ENCODE peak calls at places on chromosomes 4 and X, in nine cellular contexts. E is lung; D is CD4-positive, CD25-positive, alpha-beta regulatory T cell; Q is A673; K is HCT116; T is body of pancreas; O is transverse colon; I is neuronal stem cell; Z is IMR-90. F is an unnamed sample.

GRCh38 chrX:105882581-105883275 is 60.4 kb downstream of the NRK start:
- DNase-seq in D (no peak), O (no peak), K (no peak), E (no peak), Q (peak; percentile 0), Z (peak; percentile 4), I (no peak), T (no peak), F (peak; percentile 51)

GRCh38 chr4:3295837-3296624 is 3.2 kb downstream of the RGS12 start:
- DNase-seq in D (no peak), Z (no peak), T (no peak), E (no peak), I (no peak), Q (no peak), O (no peak), K (no peak), F (no peak)

GRCh38 chrX:149569770-149570169 is 17.5 kb downstream of the MAGEA9B start:
- DNase-seq in I (no peak), E (no peak), Q (no peak), K (no peak), D (no peak), Z (no peak), T (no peak), O (no peak), F (no peak)

GRCh38 chrX:39301041-39301440 is 499.8 kb downstream of the MID1IP1 start:
- DNase-seq in K (no peak), E (no peak), D (no peak), Z (no peak), T (no peak), I (no peak), Q (no peak), O (no peak), F (peak; percentile 13)

GRCh38 chr4:114890773-114891172 is 222.6 kb downstream of the NDST4 start:
- DNase-seq in K (no peak), Q (peak; percentile 40), Z (no peak), E (no peak), T (no peak), D (no peak), O (no peak), I (no peak), F (no peak)

GRCh38 chr4:184955636-184956035 is 62.7 kb upstream of the HELT start:
- DNase-seq in T (no peak), E (no peak), I (no peak), K (no peak), Z (no peak), Q (no peak), O (no peak), D (no peak), F (no peak)

GRCh38 chr4:88008624-88009235 is 1.3 kb downstream of the PKD2 start:
- DNase-seq in O (no peak), E (no peak), I (no peak), D (peak; percentile 57), K (no peak), Z (no peak), T (no peak), Q (no peak), F (peak; percentile 41)

GRCh38 chrX:70253377-70254062 is 6.5 kb downstream of the P2RY4 start:
- DNase-seq in D (no peak), Z (peak; percentile 18), E (no peak), T (no peak), I (no peak), O (no peak), Q (no peak), K (peak; percentile 39), F (no peak)

GRCh38 chrX:53282313-53282712 is 929 bp upstream of the IQSEC2 start:
- DNase-seq in D (no peak), E (no peak), Q (peak; percentile 49), Z (no peak), O (no peak), K (no peak), I (no peak), T (no peak), F (no peak)

GRCh38 chr4:120132935-120133334 is 66.3 kb upstream of the MAD2L1 start:
- DNase-seq in I (no peak), Z (peak; percentile 37), O (no peak), D (no peak), K (no peak), E (no peak), Q (peak; percentile 1), T (no peak), F (no peak)

GRCh38 chrX:40755291-40756249 is 20.2 kb upstream of the MED14 start:
- DNase-seq in K (no peak), T (no peak), Z (peak; percentile 39), I (no peak), O (no peak), Q (no peak), D (no peak), E (no peak), F (no peak)

GRCh38 chrX:40473460-40474204 is 107.1 kb upstream of the ATP6AP2 start:
- DNase-seq in D (no peak), Q (no peak), K (no peak), T (no peak), O (no peak), Z (no peak), I (no peak), E (no peak), F (no peak)

GRCh38 chr4:142264961-142265360 is 581.1 kb downstream of the INPP4B start:
- DNase-seq in Q (no peak), I (no peak), D (peak; percentile 16), Z (peak; percentile 94), E (no peak), K (no peak), T (no peak), O (no peak), F (no peak)

GRCh38 chr4:89954906-89955305 is 60.3 kb downstream of the MMRN1 start:
- DNase-seq in Q (no peak), E (no peak), T (no peak), Z (no peak), I (no peak), O (no peak), D (no peak), K (no peak), F (no peak)

DNA sequence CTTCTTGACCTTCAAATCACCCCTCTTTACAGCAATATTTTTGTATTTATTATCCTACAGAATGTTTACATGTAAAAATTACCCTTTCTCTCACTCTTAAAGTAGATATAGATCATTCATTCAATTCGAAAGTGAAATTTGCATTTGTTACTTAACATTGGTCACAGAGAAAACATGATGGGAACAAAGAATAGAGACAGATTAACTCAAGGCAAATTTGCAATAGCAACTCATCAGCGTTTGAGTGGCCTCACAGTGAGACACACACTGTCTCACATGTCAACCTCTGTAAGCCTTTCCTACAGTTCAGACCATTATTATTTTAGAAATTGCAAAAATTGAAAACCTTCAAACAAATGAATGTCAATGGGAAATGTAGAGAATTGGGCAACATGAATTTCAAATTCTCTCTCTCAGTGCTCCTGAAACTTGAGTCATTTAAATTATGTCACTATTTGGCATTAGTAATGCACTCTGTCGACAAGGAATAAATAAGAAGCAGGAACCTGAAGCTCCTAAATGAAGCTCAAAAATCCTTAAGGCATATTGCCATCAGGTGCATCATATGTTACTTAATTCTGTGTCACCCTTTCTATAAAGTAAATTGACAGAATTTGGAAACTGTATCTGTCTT is 148.3 kb upstream of the ANXA10 start:
- DNase-seq in T (no peak), E (no peak), I (no peak), K (no peak), D (no peak), Z (no peak), O (no peak), Q (no peak), F (no peak)
- H3K9me3 ChIP-seq in T (no peaks in the 10 kb centered on the region), E (peaks cover 4% of the 10 kb centered on the region), I (no peaks in the 10 kb centered on the region), K (no peaks in the 10 kb centered on the region), D (no peaks in the 10 kb centered on the region), Z (no peaks in the 10 kb centered on the region), O (no peaks in the 10 kb centered on the region), Q (no peaks in the 10 kb centered on the region), F (no peaks in the 10 kb centered on the region)

GRCh38 chrX:112609631-112610030 is 70.1 kb downstream of the LHFPL1 start:
- DNase-seq in T (no peak), Z (no peak), I (no peak), O (no peak), Q (no peak), K (no peak), E (no peak), D (no peak), F (no peak)

GRCh38 chrX:112613039-112613438 is 66.7 kb downstream of the LHFPL1 start:
- DNase-seq in Q (no peak), T (no peak), E (no peak), D (no peak), Z (no peak), O (no peak), I (no peak), K (no peak), F (no peak)

GRCh38 chrX:112614640-112615039 is 65.1 kb downstream of the LHFPL1 start:
- DNase-seq in K (no peak), T (no peak), D (no peak), O (no peak), E (no peak), Q (no peak), I (peak; percentile 0), Z (peak; percentile 63), F (no peak)

GRCh38 chrX:112612558-112612957 is 67.2 kb downstream of the LHFPL1 start:
- DNase-seq in O (no peak), Z (no peak), K (no peak), E (no peak), I (no peak), Q (no peak), D (no peak), T (no peak), F (no peak)
- H3K27ac ChIP-seq in O (no peak overlapping the region), Z (no peak overlapping the region), K (no peak overlapping the region), E (no peak overlapping the region), I (no peak overlapping the region), Q (no peak overlapping the region), D (no peak overlapping the region), T (no peak overlapping the region), F (no peak overlapping the region)

GRCh38 chr4:148980782-148981181 is 538.6 kb upstream of the NR3C2 start:
- DNase-seq in I (no peak), K (no peak), Q (no peak), E (no peak), T (no peak), O (no peak), D (no peak), Z (no peak), F (no peak)
- H3K4me3 ChIP-seq in I (no peak overlapping the region), K (no peak overlapping the region), Q (no peak overlapping the region), E (no peak overlapping the region), T (no peak overlapping the region), O (no peak overlapping the region), D (no peak overlapping the region), Z (no peak overlapping the region), F (no peak overlapping the region)

GRCh38 chrX:153805436-153805835 is 11.0 kb downstream of the SSR4 start:
- DNase-seq in T (no peak), Z (no peak), E (no peak), K (no peak), O (no peak), D (no peak), Q (no peak), I (no peak), F (no peak)

GRCh38 chrX:153802513-153803045 is 8.1 kb downstream of the SSR4 start:
- DNase-seq in E (no peak), K (no peak), D (no peak), Q (no peak), I (no peak), T (no peak), Z (no peak), O (no peak), F (peak; percentile 70)

GRCh38 chrX:153803211-153804099 is 9.0 kb downstream of the SSR4 start:
- DNase-seq in Z (no peak), D (no peak), O (no peak), Q (no peak), I (no peak), K (no peak), T (no peak), E (no peak), F (no peak)

GRCh38 chrX:153804100-153804595 is 9.7 kb downstream of the SSR4 start:
- DNase-seq in Z (no peak), E (no peak), O (no peak), I (no peak), K (no peak), T (no peak), D (no peak), Q (no peak), F (no peak)

GRCh38 chrX:153804621-153805020 is 10.2 kb downstream of the SSR4 start:
- DNase-seq in O (no peak), Z (no peak), Q (no peak), K (no peak), D (no peak), I (no peak), T (no peak), E (no peak), F (no peak)
- H3K9me3 ChIP-seq in O (no peaks in the 10 kb centered on the region), Z (peaks cover 4% of the 10 kb centered on the region), Q (no peaks in the 10 kb centered on the region), K (no peaks in the 10 kb centered on the region), D (no peaks in the 10 kb centered on the region), I (no peaks in the 10 kb centered on the region), T (no peaks in the 10 kb centered on the region), E (no peaks in the 10 kb centered on the region), F (no peaks in the 10 kb centered on the region)